ENCODE peak calls at places on chromosomes 16 and 17, in six cellular contexts. T, O, A, C, K and W are unnamed samples. For H3K4me1, the result is how much of the 10 kb centered on the place peaks cover.

GRCh38 chr16:54347961-54348360 is 61.4 kb upstream of the IRX3 start:
- DNase-seq in A (no peak), T (no peak), C (no peak), K (no peak), O (no peak), W (no peak)

GRCh38 chr16:78596996-78597422 is 497.6 kb downstream of the WWOX start:
- DNase-seq in A (no peak), C (no peak), O (no peak), K (no peak), T (no peak), W (no peak)

GRCh38 chr17:43604549-43604948 is 57.2 kb downstream of the MEOX1 start:
- DNase-seq in O (no peak), A (no peak), T (no peak), C (no peak), K (no peak), W (no peak)

GRCh38 chr16:6427621-6428020 is 905.0 kb upstream of the RBFOX1 start:
- DNase-seq in K (no peak), T (no peak), C (no peak), O (no peak), A (no peak), W (no peak)

GRCh38 chr17:47604268-47604927 is 45.3 kb upstream of the KPNB1 start:
- DNase-seq in T (peak), C (no peak), K (peak), O (no peak), A (no peak), W (no peak)

GRCh38 chr16:8887952-8888560 is 5.9 kb downstream of the LITAFD start:
- DNase-seq in K (peak), A (no peak), C (peak), T (peak), O (no peak), W (peak)

GRCh38 chr17:68334393-68334792 is 43.1 kb downstream of the ARSG start:
- DNase-seq in K (no peak), A (no peak), O (no peak), T (no peak), C (no peak), W (no peak)

GRCh38 chr17:44979426-44980273 is 11.5 kb upstream of the C1QL1 start:
- DNase-seq in T (peak), C (peak), K (peak), A (no peak), O (no peak), W (no peak)

GRCh38 chr17:30244853-30245385 is 9.4 kb upstream of the SLC6A4 start:
- DNase-seq in O (no peak), K (peak), T (no peak), A (no peak), C (no peak), W (no peak)

GRCh38 chr17:35257080-35257701 is 14.3 kb downstream of the SLFN5 start:
- DNase-seq in T (no peak), O (no peak), C (peak), A (peak), K (peak), W (peak)

GRCh38 chr17:68231536-68231935 is 16.3 kb upstream of the AMZ2 start:
- DNase-seq in O (no peak), C (no peak), A (no peak), T (no peak), K (no peak), W (no peak)

GRCh38 chr16:57643166-57643813 is 14.9 kb downstream of the ADGRG1 start:
- DNase-seq in C (no peak), T (no peak), A (no peak), K (peak), O (no peak), W (no peak)

GRCh38 chr16:12311309-12311708 is 334.8 kb downstream of the SNX29 start:
- DNase-seq in T (peak), O (no peak), A (no peak), K (no peak), C (no peak), W (no peak)

GRCh38 chr16:69329369-69330285 is 761 bp downstream of the PDF start:
- DNase-seq in T (no peak), O (peak), C (peak), K (no peak), A (peak), W (no peak)

GRCh38 chr17:20010886-20011402 is 1.8 kb downstream of the SPECC1 start:
- DNase-seq in C (no peak), K (no peak), T (no peak), A (no peak), O (no peak), W (no peak)
- H3K4me3 ChIP-seq in C (peak), K (no peak), T (no peak), A (no peak), O (no peak), W (no peak)

DNA sequence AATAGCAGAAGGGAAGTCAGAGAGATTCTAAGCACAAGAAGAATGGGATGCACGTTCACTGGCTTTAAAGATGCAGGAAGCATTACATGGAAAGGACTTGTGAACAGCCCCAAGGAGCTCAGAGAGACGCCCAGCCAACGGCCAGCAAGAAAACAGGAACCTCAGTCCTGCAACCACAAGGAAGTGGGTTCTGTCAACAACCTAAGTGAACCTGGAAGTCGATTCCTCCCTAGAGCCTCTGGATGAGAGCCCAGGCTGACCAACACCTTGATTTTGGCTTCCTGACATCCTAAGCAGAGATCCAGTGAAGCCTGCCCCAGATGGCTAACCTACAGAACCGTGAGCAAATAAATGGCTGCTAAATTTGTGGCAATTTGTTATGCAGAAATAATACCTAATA is 24.5 kb downstream of the GPR142 start:
- DNase-seq in O (no peak), C (no peak), A (no peak), K (no peak), T (no peak), W (no peak)
- H3K4me1 ChIP-seq in O (under half), C (under half), A (under half), K (under half), T (under half), W (under half)

GRCh38 chr17:46169913-46170312 is 23.3 kb downstream of the KANSL1 start:
- DNase-seq in A (no peak), T (no peak), O (no peak), K (no peak), C (no peak), W (no peak)

GRCh38 chr17:46175891-46176290 is 17.3 kb downstream of the KANSL1 start:
- DNase-seq in C (no peak), A (no peak), T (no peak), O (no peak), K (peak), W (no peak)

GRCh38 chr17:46170609-46171432 is 22.4 kb downstream of the KANSL1 start:
- DNase-seq in K (no peak), C (no peak), O (no peak), T (no peak), A (no peak), W (no peak)

GRCh38 chr17:46171939-46172338 is 21.3 kb downstream of the KANSL1 start:
- DNase-seq in C (no peak), A (no peak), O (no peak), T (no peak), K (no peak), W (no peak)

GRCh38 chr17:46173153-46173552 is 20.1 kb downstream of the KANSL1 start:
- DNase-seq in K (no peak), C (no peak), A (no peak), O (no peak), T (no peak), W (no peak)
- H3K27ac ChIP-seq in K (no peak), C (no peak), A (no peak), O (no peak), T (no peak), W (no peak)

GRCh38 chr16:3023415-3023668 is 400 bp downstream of the HCFC1R1 start:
- DNase-seq in T (peak), A (peak), C (no peak), O (no peak), K (peak), W (peak)
- H3K4me3 ChIP-seq in T (peak), A (peak), C (peak), O (peak), K (peak), W (no peak)

GRCh38 chr17:82238562-82239201 is 9.8 kb downstream of the SLC16A3 start:
- DNase-seq in A (peak), C (peak), K (peak), T (peak), O (peak), W (peak)
- H3K4me1 ChIP-seq in A (under half), C (half or more), K (half or more), T (half or more), O (under half), W (half or more)

GRCh38 chr16:85995591-85996461 is 96.9 kb downstream of the IRF8 start:
- DNase-seq in O (no peak), T (no peak), K (no peak), C (no peak), A (no peak), W (no peak)
- H3K27ac ChIP-seq in O (no peak), T (no peak), K (no peak), C (no peak), A (no peak), W (no peak)

GRCh38 chr17:41524261-41524660 is 3.8 kb downstream of the KRT19 start:
- DNase-seq in C (no peak), O (no peak), T (no peak), K (no peak), A (no peak), W (no peak)

GRCh38 chr17:41528959-41529353 is 848 bp upstream of the KRT19 start:
- DNase-seq in O (no peak), T (no peak), A (no peak), K (no peak), C (no peak), W (no peak)

GRCh38 chr17:41529491-41529915 is 1.4 kb upstream of the KRT19 start:
- DNase-seq in O (no peak), C (no peak), A (no peak), K (no peak), T (no peak), W (no peak)

GRCh38 chr17:41530062-41531048 is 2.2 kb upstream of the KRT19 start:
- DNase-seq in K (peak), T (no peak), O (no peak), A (no peak), C (no peak), W (peak)

GRCh38 chr17:41527076-41528023 is 758 bp downstream of the KRT19 start:
- DNase-seq in O (no peak), K (no peak), A (peak), C (no peak), T (no peak), W (no peak)
- H3K4me3 ChIP-seq in O (peak), K (no peak), A (peak), C (peak), T (no peak), W (no peak)

GRCh38 chr16:49469930-49470451 is 96.4 kb downstream of the C16orf78 start:
- DNase-seq in T (peak), K (no peak), A (no peak), C (no peak), O (no peak), W (peak)
- H3K4me1 ChIP-seq in T (under half), K (under half), A (under half), C (under half), O (under half), W (under half)

GRCh38 chr17:41650794-41651624 is 26.6 kb upstream of the KRT17 start:
- DNase-seq in O (no peak), K (no peak), C (no peak), T (no peak), A (no peak), W (no peak)

GRCh38 chr17:41651625-41652460 is 27.5 kb upstream of the KRT17 start:
- DNase-seq in O (no peak), K (no peak), A (peak), C (no peak), T (peak), W (no peak)

GRCh38 chr17:41653421-41654133 is 29.2 kb upstream of the KRT17 start:
- DNase-seq in K (no peak), O (no peak), T (no peak), A (no peak), C (no peak), W (no peak)

GRCh38 chr17:41654134-41654907 is 29.9 kb upstream of the KRT17 start:
- DNase-seq in A (peak), C (no peak), K (no peak), T (no peak), O (no peak), W (no peak)

DNA sequence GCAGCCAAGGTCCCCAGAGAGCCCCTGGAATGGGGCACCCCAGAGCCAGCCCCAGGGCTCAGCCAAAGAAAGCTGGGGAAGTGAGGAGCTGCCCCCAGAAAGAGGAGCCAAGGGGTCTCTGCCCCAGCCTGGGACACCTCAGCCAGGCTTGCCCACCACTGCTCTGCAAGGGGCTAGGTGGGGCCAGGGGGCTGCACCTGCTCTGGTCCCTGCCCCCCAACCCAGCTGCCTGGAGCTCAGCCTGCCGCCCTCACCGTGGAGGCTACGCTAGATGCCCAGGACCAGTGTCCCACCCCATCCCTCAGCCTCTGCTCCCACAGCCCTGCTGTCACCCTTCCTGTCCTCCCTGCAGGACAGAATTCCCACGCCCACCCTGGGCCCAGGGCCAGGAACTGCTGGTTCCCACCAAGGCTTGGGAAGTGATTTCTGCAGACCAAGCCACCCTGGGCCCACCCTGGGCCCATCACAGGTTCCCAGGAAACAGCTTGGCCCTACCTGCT is 28.1 kb upstream of the KRT17 start:
- DNase-seq in O (no peak), T (no peak), A (no peak), K (no peak), C (no peak), W (no peak)
- H3K27ac ChIP-seq in O (no peak), T (no peak), A (no peak), K (no peak), C (no peak), W (no peak)